ENCODE peak calls at places on chromosomes 16 and 17, in six cellular contexts. Z, L, W, D, P and C are unnamed samples.

GRCh38 chr16:57530104-57530522 is 6.3 kb downstream of the CCDC102A start:
- DNase-seq in Z (peak), L (no peak), W (no peak), D (peak), P (peak), C (peak)

GRCh38 chr16:79767597-79768280 is 167.2 kb upstream of the MAF start:
- DNase-seq in Z (peak), L (no peak), W (peak), D (no peak), P (no peak), C (no peak)

GRCh38 chr17:77779711-77780539 is 178.6 kb upstream of the TNRC6C start:
- DNase-seq in Z (no peak), L (no peak), W (no peak), D (no peak), P (no peak), C (no peak)

GRCh38 chr17:61157246-61157887 is 242.3 kb upstream of the TBX2 start:
- DNase-seq in Z (no peak), L (no peak), W (peak), D (no peak), P (no peak), C (no peak)

GRCh38 chr17:80696456-80696855 is 151.8 kb downstream of the RPTOR start:
- DNase-seq in Z (no peak), L (no peak), W (no peak), D (no peak), P (no peak), C (no peak)

GRCh38 chr16:88901718-88902337 is 35.4 kb upstream of the PABPN1L start:
- DNase-seq in Z (no peak), L (no peak), W (no peak), D (no peak), P (no peak), C (no peak)

GRCh38 chr16:74743668-74744299 is 30.8 kb downstream of the FA2H start:
- DNase-seq in Z (peak), L (no peak), W (peak), D (no peak), P (peak), C (no peak)

GRCh38 chr17:37642706-37643105 is 540 bp downstream of the DDX52 start:
- DNase-seq in Z (no peak), L (no peak), W (peak), D (no peak), P (peak), C (peak)

GRCh38 chr16:11159189-11159588 is 96.8 kb downstream of the SOCS1 start:
- DNase-seq in Z (no peak), L (no peak), W (no peak), D (no peak), P (no peak), C (no peak)

GRCh38 chr17:64496786-64497564 is at the start of gene POLG2:
- DNase-seq in Z (peak), L (peak), W (peak), D (peak), P (peak), C (peak)

GRCh38 chr16:61879306-61879705 is 156.9 kb downstream of the CDH8 start:
- DNase-seq in Z (no peak), L (no peak), W (no peak), D (no peak), P (no peak), C (no peak)

GRCh38 chr16:3129137-3130131 is 5.4 kb upstream of the ZNF213 start:
- DNase-seq in Z (peak), L (no peak), W (peak), D (peak), P (peak), C (peak)

GRCh38 chr16:14560523-14560922 is 69.5 kb downstream of the PARN start:
- DNase-seq in Z (no peak), L (no peak), W (no peak), D (no peak), P (no peak), C (no peak)

GRCh38 chr16:19808061-19808621 is 76.5 kb downstream of the GPRC5B start:
- DNase-seq in Z (no peak), L (peak), W (peak), D (no peak), P (no peak), C (no peak)
- TF ChIP-seq POLR2A in Z (no peak), L (no peak), W (no peak), D (no peak), P (no peak), C (no peak)

GRCh38 chr17:74298690-74299617 is 24.9 kb downstream of the DNAI2 start:
- DNase-seq in Z (no peak), L (no peak), W (no peak), D (no peak), P (no peak), C (no peak)

GRCh38 chr17:74296548-74296936 is 22.5 kb downstream of the DNAI2 start:
- DNase-seq in Z (peak), L (no peak), W (peak), D (peak), P (peak), C (peak)

GRCh38 chr17:74297941-74298340 is 23.9 kb downstream of the DNAI2 start:
- DNase-seq in Z (no peak), L (no peak), W (no peak), D (no peak), P (no peak), C (no peak)

GRCh38 chr17:74292495-74292894 is 18.5 kb downstream of the DNAI2 start:
- DNase-seq in Z (no peak), L (no peak), W (no peak), D (no peak), P (no peak), C (no peak)

DNA sequence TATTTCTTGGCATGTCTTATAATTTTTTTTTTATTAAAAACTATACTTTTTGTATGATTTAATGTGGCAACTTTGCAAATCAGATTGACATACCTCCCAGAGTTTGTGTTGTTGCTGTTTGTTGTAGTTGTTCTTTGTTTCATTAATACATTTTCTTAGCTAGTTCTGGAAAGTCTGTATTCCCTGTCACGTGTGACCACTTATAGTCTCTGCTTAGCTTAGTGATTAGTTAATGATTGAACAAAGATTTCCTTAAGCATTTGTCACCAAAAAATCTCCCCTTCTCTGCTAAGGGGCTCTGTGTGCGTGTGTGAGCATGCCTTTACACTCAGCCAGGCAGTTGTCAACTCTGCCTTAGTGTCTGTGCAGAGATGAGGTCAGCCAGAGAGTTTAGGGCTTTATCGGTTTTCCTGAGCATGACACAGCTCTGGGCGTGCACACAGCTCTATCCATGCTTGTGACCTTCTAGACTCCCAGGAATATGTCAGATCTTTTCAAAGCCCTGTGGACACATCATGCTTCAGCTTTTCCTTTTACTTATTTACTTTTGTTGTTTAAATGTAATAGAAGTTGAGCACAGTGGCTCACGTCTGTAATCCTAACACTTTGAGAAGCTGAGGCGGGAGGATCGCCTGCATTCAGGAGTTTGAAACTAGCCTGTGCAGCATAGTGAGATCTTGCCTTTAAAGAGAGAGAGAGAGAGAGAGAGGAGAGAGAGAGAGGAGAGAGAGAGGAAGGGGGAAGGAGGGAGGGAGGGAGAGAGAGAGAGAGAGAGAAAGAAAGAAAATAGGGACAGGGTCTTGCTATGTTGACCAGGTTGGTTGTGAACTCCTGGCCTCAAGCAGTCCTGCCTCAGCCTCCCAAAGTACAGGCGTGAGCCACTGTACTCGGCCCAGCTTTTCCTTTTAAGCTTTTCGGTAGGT is 21.9 kb downstream of the DNAI2 start:
- DNase-seq in Z (no peak), L (no peak), W (no peak), D (no peak), P (peak), C (no peak)
- TF ChIP-seq MAX in Z (no peak), L (no peak), W (no peak), D (no peak), P (no peak), C (no peak)

GRCh38 chr17:57871155-57871554 is 21.3 kb upstream of the MRPS23 start:
- DNase-seq in Z (no peak), L (no peak), W (no peak), D (no peak), P (no peak), C (no peak)
- TF ChIP-seq MYC in Z (no peak), L (no peak), W (no peak), D (no peak), P (no peak), C (no peak)

GRCh38 chr17:6549384-6550036 is 6.8 kb downstream of the PITPNM3 start:
- DNase-seq in Z (no peak), L (no peak), W (no peak), D (no peak), P (no peak), C (no peak)

GRCh38 chr17:6554336-6554735 is 2.0 kb downstream of the PITPNM3 start:
- DNase-seq in Z (no peak), L (no peak), W (no peak), D (no peak), P (no peak), C (no peak)

GRCh38 chr17:6554871-6555330 is 1.5 kb downstream of the PITPNM3 start:
- DNase-seq in Z (no peak), L (no peak), W (no peak), D (no peak), P (no peak), C (no peak)

GRCh38 chr17:6551356-6551755 is 5.0 kb downstream of the PITPNM3 start:
- DNase-seq in Z (no peak), L (no peak), W (no peak), D (no peak), P (no peak), C (no peak)

GRCh38 chr17:6551909-6552768 is 4.2 kb downstream of the PITPNM3 start:
- DNase-seq in Z (no peak), L (no peak), W (no peak), D (no peak), P (no peak), C (no peak)
- TF ChIP-seq POLR2A in Z (no peak), L (no peak), W (no peak), D (no peak), P (no peak), C (no peak)

DNA sequence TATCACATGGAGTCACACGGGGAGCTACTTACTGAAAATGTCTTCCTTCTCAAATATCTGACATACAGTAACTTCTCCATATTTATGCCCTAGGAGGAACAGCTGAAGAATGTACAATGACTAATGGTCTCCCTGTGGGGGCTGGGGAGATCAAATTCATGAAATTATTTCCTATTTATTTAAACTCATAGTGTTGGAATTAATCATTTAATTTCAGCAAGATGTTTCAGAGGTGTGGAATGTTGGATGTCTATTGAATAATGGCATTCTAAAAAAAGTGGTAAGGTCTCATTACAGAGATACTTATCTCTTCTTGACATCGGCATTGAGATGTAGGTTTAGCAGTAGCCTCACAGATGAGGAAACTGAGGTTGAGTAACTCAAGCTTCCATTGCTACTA is 214.3 kb upstream of the CDH11 start:
- DNase-seq in Z (no peak), L (no peak), W (no peak), D (peak), P (no peak), C (no peak)
- TF ChIP-seq MAX in Z (no peak), L (no peak), W (no peak), D (no peak), P (no peak), C (no peak)